ENCODE peak calls at places on chromosomes 4 and X, in ten cellular contexts. C, A, F, S, G, L, I, J, W and P are unnamed samples.

GRCh38 chrX:2913118-2913517 is 16.0 kb downstream of the ARSD start:
- DNase-seq in C (no peak), A (no peak), F (no peak), S (no peak), G (no peak), L (no peak), I (no peak), J (no peak), W (no peak), P (no peak)

GRCh38 chr4:185020293-185020808 is 2.1 kb downstream of the HELT start:
- DNase-seq in C (no peak), A (peak), F (no peak), S (no peak), G (peak), L (no peak), I (peak), J (peak), W (no peak), P (no peak)

GRCh38 chrX:151738751-151739150 is 4.2 kb downstream of the CNGA2 start:
- DNase-seq in C (no peak), A (no peak), F (no peak), S (no peak), G (no peak), L (no peak), I (no peak), J (no peak), W (no peak), P (no peak)

GRCh38 chrX:136251042-136251991 is at the start of gene MAP7D3:
- DNase-seq in C (peak), A (peak), F (no peak), S (peak), G (peak), L (peak), I (peak), J (peak), W (peak), P (peak)

GRCh38 chr4:118738999-118739690 is 54.0 kb downstream of the METTL14 start:
- DNase-seq in C (no peak), A (no peak), F (no peak), S (no peak), G (no peak), L (no peak), I (no peak), J (no peak), W (no peak), P (no peak)

GRCh38 chrX:130443883-130444282 is 42.1 kb downstream of the RBMX2 start:
- DNase-seq in C (no peak), A (no peak), F (no peak), S (no peak), G (no peak), L (no peak), I (no peak), J (peak), W (no peak), P (no peak)

GRCh38 chrX:155056877-155057792 is 13.8 kb downstream of the CMC4 start:
- DNase-seq in C (peak), A (peak), F (peak), S (peak), G (peak), L (peak), I (peak), J (peak), W (peak), P (peak)

GRCh38 chr4:78222575-78223186 is 165.6 kb downstream of the FRAS1 start:
- DNase-seq in C (no peak), A (no peak), F (no peak), S (no peak), G (no peak), L (no peak), I (no peak), J (no peak), W (no peak), P (no peak)

GRCh38 chrX:74195120-74195519 is 108.9 kb upstream of the ZCCHC13 start:
- DNase-seq in C (no peak), A (no peak), F (no peak), S (no peak), G (no peak), L (no peak), I (no peak), J (no peak), W (no peak), P (no peak)

GRCh38 chr4:40421839-40422238 is 86.7 kb downstream of the CHRNA9 start:
- DNase-seq in C (no peak), A (no peak), F (no peak), S (no peak), G (no peak), L (no peak), I (no peak), J (no peak), W (no peak), P (no peak)

GRCh38 chr4:140743194-140743931 is 12.8 kb downstream of the TBC1D9 start:
- DNase-seq in C (peak), A (peak), F (no peak), S (peak), G (peak), L (peak), I (no peak), J (peak), W (no peak), P (no peak)

GRCh38 chrX:14616876-14617275 is 87.5 kb downstream of the GLRA2 start:
- DNase-seq in C (no peak), A (no peak), F (no peak), S (no peak), G (no peak), L (no peak), I (no peak), J (peak), W (no peak), P (no peak)

GRCh38 chrX:104419211-104419610 is 146.8 kb upstream of the IL1RAPL2 start:
- DNase-seq in C (no peak), A (no peak), F (no peak), S (no peak), G (peak), L (no peak), I (no peak), J (no peak), W (no peak), P (no peak)

GRCh38 chr4:75633846-75634245 is 3.5 kb upstream of the CDKL2 start:
- DNase-seq in C (no peak), A (no peak), F (no peak), S (no peak), G (peak), L (no peak), I (no peak), J (peak), W (no peak), P (no peak)

GRCh38 chrX:9357500-9358139 is 107.2 kb upstream of the TBL1X start:
- DNase-seq in C (no peak), A (no peak), F (no peak), S (no peak), G (no peak), L (no peak), I (no peak), J (no peak), W (no peak), P (no peak)

GRCh38 chrX:100980608-100981497 is 11.3 kb downstream of the ARL13A start:
- DNase-seq in C (peak), A (peak), F (no peak), S (no peak), G (peak), L (no peak), I (no peak), J (peak), W (no peak), P (no peak)

GRCh38 chr4:1255151-1255550 is 6.2 kb upstream of the CTBP1 start:
- DNase-seq in C (no peak), A (no peak), F (no peak), S (no peak), G (no peak), L (no peak), I (no peak), J (peak), W (no peak), P (no peak)

GRCh38 chrX:135432881-135433521 is 11.3 kb downstream of the SMIM10L2A start:
- DNase-seq in C (no peak), A (no peak), F (no peak), S (no peak), G (no peak), L (no peak), I (no peak), J (no peak), W (no peak), P (no peak)

GRCh38 chr4:130026185-130026584 is 930.2 kb downstream of the C4orf33 start:
- DNase-seq in C (no peak), A (no peak), F (no peak), S (no peak), G (no peak), L (no peak), I (no peak), J (no peak), W (no peak), P (no peak)

GRCh38 chrX:51144828-51145442 is 187.7 kb upstream of the NUDT10 start:
- DNase-seq in C (peak), A (peak), F (peak), S (peak), G (peak), L (peak), I (peak), J (peak), W (no peak), P (no peak)

GRCh38 chr4:105280338-105280809 is 133.7 kb downstream of the TET2 start:
- DNase-seq in C (peak), A (no peak), F (no peak), S (no peak), G (peak), L (no peak), I (no peak), J (peak), W (no peak), P (no peak)

GRCh38 chr4:110109455-110109854 is 89.0 kb downstream of the ELOVL6 start:
- DNase-seq in C (no peak), A (no peak), F (no peak), S (no peak), G (no peak), L (no peak), I (no peak), J (no peak), W (no peak), P (no peak)

GRCh38 chr4:15231265-15232091 is 196.4 kb upstream of the C1QTNF7 start:
- DNase-seq in C (peak), A (peak), F (peak), S (peak), G (peak), L (peak), I (peak), J (peak), W (peak), P (peak)

GRCh38 chrX:47101206-47101605 is 23.0 kb downstream of the RGN start:
- DNase-seq in C (no peak), A (no peak), F (no peak), S (no peak), G (no peak), L (no peak), I (no peak), J (no peak), W (no peak), P (no peak)

GRCh38 chrX:1239681-1240142 is 27.3 kb upstream of the CRLF2 start:
- DNase-seq in C (no peak), A (no peak), F (no peak), S (peak), G (no peak), L (peak), I (no peak), J (no peak), W (peak), P (no peak)

GRCh38 chrX:31929366-31929765 is 857.5 kb upstream of the FTHL17 start:
- DNase-seq in C (no peak), A (no peak), F (no peak), S (no peak), G (no peak), L (no peak), I (no peak), J (no peak), W (no peak), P (no peak)
- TF ChIP-seq CTCF in C (no peak), A (no peak), F (no peak), S (no peak), G (no peak), L (no peak), I (no peak), J (no peak), W (no peak), P (no peak)

GRCh38 chr4:10074767-10075105 is 41.9 kb downstream of the WDR1 start:
- DNase-seq in C (peak), A (peak), F (no peak), S (no peak), G (peak), L (peak), I (no peak), J (peak), W (no peak), P (no peak)
- TF ChIP-seq CTCF in C (peak), A (peak), F (peak), S (no peak), G (peak), L (no peak), I (no peak), J (peak), W (no peak), P (no peak)

DNA sequence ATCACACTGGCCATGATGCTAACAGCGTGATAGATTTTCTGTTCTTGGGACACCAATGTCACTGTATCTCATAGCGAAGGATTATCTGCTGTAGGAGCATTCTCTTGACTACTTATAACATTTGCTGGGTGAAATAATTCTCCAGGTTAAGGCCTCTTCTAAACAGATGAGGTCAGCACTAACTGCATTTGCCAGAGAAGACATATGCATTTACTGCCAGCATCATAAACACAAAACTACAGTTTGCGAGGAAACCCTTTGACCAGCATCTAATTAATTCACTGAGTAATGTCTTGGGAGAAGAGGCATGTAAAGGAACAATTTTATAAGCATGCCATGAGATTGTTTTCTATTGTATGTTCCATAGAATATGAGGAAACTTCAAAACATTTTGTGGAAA is 13.9 kb downstream of the TBC1D1 start:
- DNase-seq in C (no peak), A (no peak), F (no peak), S (no peak), G (no peak), L (no peak), I (no peak), J (no peak), W (no peak), P (no peak)
- TF ChIP-seq CTCF in C (no peak), A (no peak), F (no peak), S (no peak), G (no peak), L (no peak), I (no peak), J (no peak), W (no peak), P (no peak)

DNA sequence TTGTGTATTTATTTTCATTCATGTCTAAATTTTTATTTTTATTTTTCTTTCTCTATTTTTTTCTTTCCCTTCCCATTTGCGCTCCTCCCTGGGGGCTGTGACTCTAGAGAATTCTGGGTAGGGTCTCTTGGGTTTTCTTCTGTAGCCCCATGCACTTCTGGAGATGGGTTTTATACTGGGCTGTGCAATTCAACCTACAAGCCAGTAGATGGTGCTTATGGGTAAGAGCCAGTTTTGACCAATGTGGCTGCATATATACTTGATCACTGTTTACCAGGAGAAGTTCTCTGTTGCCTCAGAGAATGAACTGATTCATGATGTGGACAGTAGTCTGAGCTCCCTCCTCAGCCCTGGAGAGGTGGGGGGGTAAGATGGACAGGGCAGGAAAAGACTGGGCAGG is 614.6 kb downstream of the PCDH19 start:
- DNase-seq in C (no peak), A (peak), F (no peak), S (no peak), G (no peak), L (no peak), I (no peak), J (no peak), W (no peak), P (no peak)
- TF ChIP-seq CTCF in C (no peak), A (no peak), F (no peak), S (no peak), G (no peak), L (peak), I (no peak), J (peak), W (no peak), P (no peak)

DNA sequence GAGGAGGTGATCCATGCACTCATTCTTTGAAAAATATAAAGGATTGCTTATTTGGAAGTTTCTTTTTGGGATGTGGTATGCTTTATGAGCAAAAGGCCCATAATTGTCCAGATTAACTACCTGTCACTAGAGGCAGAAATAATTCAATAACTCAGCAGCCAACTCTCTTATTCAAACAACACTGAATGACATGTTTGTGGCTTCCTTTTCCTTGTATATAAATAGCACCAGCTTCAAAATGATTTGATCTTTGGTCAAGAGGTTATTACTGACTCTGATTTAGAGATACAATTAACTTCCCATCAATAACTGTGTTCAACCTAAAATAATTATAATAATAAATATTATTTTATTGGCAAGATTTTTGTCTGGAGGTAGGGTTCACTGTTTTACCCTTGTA is 232.3 kb downstream of the AFF2 start:
- DNase-seq in C (no peak), A (no peak), F (no peak), S (no peak), G (no peak), L (no peak), I (no peak), J (no peak), W (no peak), P (no peak)
- TF ChIP-seq CTCF in C (no peak), A (no peak), F (no peak), S (no peak), G (no peak), L (no peak), I (no peak), J (no peak), W (no peak), P (no peak)

DNA sequence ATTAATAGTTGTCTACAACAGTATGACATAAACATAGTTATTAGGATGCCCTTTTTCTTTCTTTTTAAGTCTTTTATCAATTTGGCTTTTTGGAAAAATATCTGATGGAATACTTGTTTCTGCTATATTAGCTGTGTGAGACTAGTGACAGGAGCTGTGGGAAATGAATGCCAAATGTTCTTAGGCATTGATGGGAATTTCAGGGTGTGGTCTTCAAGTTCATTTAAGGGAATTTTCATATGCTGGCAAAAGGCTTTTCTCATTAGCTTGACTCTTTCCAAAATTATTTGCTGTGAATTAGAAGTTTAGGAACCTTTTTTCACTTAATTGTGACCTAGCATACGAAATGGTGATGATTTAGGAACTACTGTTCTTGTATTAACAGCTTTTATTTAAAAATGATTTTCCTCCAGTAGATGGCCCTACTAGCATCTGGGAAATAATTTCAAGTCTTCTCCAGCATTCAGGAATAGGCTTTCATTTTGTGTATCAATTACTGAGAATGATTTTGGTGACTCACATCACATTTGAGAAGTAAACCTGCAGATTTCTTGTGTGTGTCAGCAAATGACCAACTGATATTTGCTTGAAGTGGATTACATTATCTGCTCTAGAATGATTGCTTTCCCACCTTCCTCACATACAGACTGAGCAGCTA is 70.9 kb downstream of the HTT start:
- DNase-seq in C (peak), A (no peak), F (no peak), S (no peak), G (peak), L (no peak), I (no peak), J (peak), W (no peak), P (no peak)
- TF ChIP-seq CTCF in C (no peak), A (peak), F (no peak), S (peak), G (peak), L (no peak), I (no peak), J (peak), W (no peak), P (no peak)

DNA sequence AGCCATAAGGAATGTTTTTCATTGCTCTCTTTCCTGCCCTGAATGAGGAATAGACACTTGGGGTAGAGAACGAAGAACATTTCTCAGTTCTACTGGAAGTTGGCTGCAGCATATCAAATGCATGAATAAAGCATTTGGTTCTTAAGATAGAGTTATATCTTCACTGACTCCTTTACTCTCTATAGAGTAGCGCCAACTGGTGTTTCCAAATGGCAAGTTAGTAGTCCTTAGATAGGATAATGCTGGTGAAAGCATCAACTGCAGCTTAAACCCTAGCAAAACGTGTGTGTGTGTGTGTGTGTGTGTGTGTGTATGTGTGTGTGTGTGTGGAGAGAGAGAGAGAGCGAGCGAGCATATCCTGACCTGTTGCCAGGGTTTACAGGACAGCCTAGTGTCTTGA is 62.2 kb upstream of the FRMPD4 start:
- DNase-seq in C (no peak), A (peak), F (no peak), S (no peak), G (peak), L (no peak), I (no peak), J (peak), W (no peak), P (no peak)
- TF ChIP-seq CTCF in C (no peak), A (no peak), F (no peak), S (no peak), G (peak), L (no peak), I (no peak), J (peak), W (no peak), P (no peak)